ENCODE peak calls at places on chromosomes 6 and 20, in ten cellular contexts. L is mucosa of descending colon; Z is fibroblast of mammary gland; C is CD8-positive, alpha-beta T cell; M is NCI-H446; K is fibroblast of the aortic adventitia; Q is activated T-cell treated with anti-CD3 and anti-CD28 coated beads, Interleukin-2, amount 50 U/mL, for 72 hours; B is nucleus accumbens; N is WTC11; S is HEK293T. X is an unnamed sample.

GRCh38 chr6:71529769-71530168 is 241.2 kb downstream of the OGFRL1 start:
- DNase-seq in L (no peak), Z (no peak), C (no peak), M (no peak), K (no peak), Q (no peak), B (no peak), N (no peak), S (no peak), X (no peak)

GRCh38 chr6:31401403-31401802 is 2.0 kb upstream of the MICA start:
- DNase-seq in L (no peak), Z (peak), C (no peak), M (no peak), K (peak), Q (no peak), B (no peak), N (no peak), S (no peak), X (peak)

GRCh38 chr20:59192533-59192896 is 28.9 kb downstream of the ZNF831 start:
- DNase-seq in L (no peak), Z (no peak), C (no peak), M (no peak), K (no peak), Q (no peak), B (no peak), N (no peak), S (no peak), X (no peak)

GRCh38 chr6:141685416-141685815 is 447.3 kb upstream of the GJE1 start:
- DNase-seq in L (no peak), Z (peak), C (no peak), M (no peak), K (no peak), Q (no peak), B (no peak), N (no peak), S (no peak), X (no peak)

GRCh38 chr6:20263059-20263458 is 50.8 kb upstream of the MBOAT1 start:
- DNase-seq in L (no peak), Z (no peak), C (no peak), M (no peak), K (no peak), Q (no peak), B (no peak), N (no peak), S (no peak), X (no peak)

GRCh38 chr6:24666097-24666615 is 543 bp downstream of the TDP2 start:
- DNase-seq in L (peak), Z (peak), C (no peak), M (no peak), K (no peak), Q (peak), B (no peak), N (peak), S (peak), X (peak)

GRCh38 chr20:22563062-22563965 is 21.1 kb downstream of the FOXA2 start:
- DNase-seq in L (no peak), Z (no peak), C (no peak), M (no peak), K (no peak), Q (no peak), B (no peak), N (no peak), S (no peak), X (no peak)

GRCh38 chr6:166872431-166873139 is 83.8 kb downstream of the RNASET2 start:
- DNase-seq in L (no peak), Z (no peak), C (no peak), M (no peak), K (no peak), Q (no peak), B (no peak), N (no peak), S (no peak), X (no peak)

GRCh38 chr6:116564921-116565872 is 6.1 kb upstream of the RWDD1 start:
- DNase-seq in L (peak), Z (no peak), C (no peak), M (no peak), K (no peak), Q (peak), B (no peak), N (no peak), S (no peak), X (peak)

GRCh38 chr20:56630086-56630493 is 984 bp downstream of the TFAP2C start:
- DNase-seq in L (peak), Z (peak), C (no peak), M (no peak), K (no peak), Q (peak), B (no peak), N (peak), S (peak), X (no peak)

GRCh38 chr6:30044630-30045029 is 16.4 kb upstream of the POLR1H start:
- DNase-seq in L (no peak), Z (peak), C (no peak), M (no peak), K (peak), Q (no peak), B (no peak), N (no peak), S (no peak), X (no peak)

GRCh38 chr20:49624317-49624716 is 56.4 kb upstream of the PTGIS start:
- DNase-seq in L (no peak), Z (no peak), C (no peak), M (no peak), K (no peak), Q (no peak), B (no peak), N (no peak), S (no peak), X (no peak)

GRCh38 chr6:39876111-39876510 is 58.2 kb downstream of the MOCS1 start:
- DNase-seq in L (no peak), Z (no peak), C (no peak), M (no peak), K (no peak), Q (no peak), B (no peak), N (no peak), S (no peak), X (no peak)

GRCh38 chr6:4270799-4271198 is 135.4 kb upstream of the ECI2 start:
- DNase-seq in L (no peak), Z (peak), C (no peak), M (peak), K (peak), Q (no peak), B (no peak), N (no peak), S (no peak), X (peak)

GRCh38 chr6:142902636-142903053 is 42.3 kb downstream of the HIVEP2 start:
- DNase-seq in L (peak), Z (peak), C (peak), M (no peak), K (peak), Q (peak), B (no peak), N (no peak), S (no peak), X (no peak)

GRCh38 chr20:19275630-19276071 is 63.2 kb downstream of the SLC24A3 start:
- DNase-seq in L (peak), Z (peak), C (no peak), M (peak), K (no peak), Q (no peak), B (no peak), N (no peak), S (no peak), X (peak)

GRCh38 chr6:56437171-56437900 is 190.0 kb upstream of the COL21A1 start:
- DNase-seq in L (no peak), Z (peak), C (no peak), M (peak), K (peak), Q (no peak), B (no peak), N (no peak), S (no peak), X (no peak)

GRCh38 chr6:166626177-166627038 is 643 bp downstream of the RPS6KA2 start:
- DNase-seq in L (peak), Z (peak), C (no peak), M (no peak), K (peak), Q (peak), B (no peak), N (peak), S (peak), X (peak)

GRCh38 chr6:16882230-16882629 is 121.0 kb upstream of the ATXN1 start:
- DNase-seq in L (no peak), Z (no peak), C (no peak), M (no peak), K (no peak), Q (no peak), B (no peak), N (no peak), S (no peak), X (no peak)

GRCh38 chr6:113329942-113330897 is 526.9 kb upstream of the MARCKS start:
- DNase-seq in L (no peak), Z (no peak), C (no peak), M (no peak), K (no peak), Q (no peak), B (no peak), N (no peak), S (no peak), X (no peak)

GRCh38 chr20:64055396-64055892 is 6.0 kb upstream of the SOX18 start:
- DNase-seq in L (no peak), Z (no peak), C (no peak), M (peak), K (no peak), Q (no peak), B (no peak), N (no peak), S (no peak), X (no peak)

GRCh38 chr6:31525932-31526591 is 2.7 kb upstream of the MCCD1 start:
- DNase-seq in L (no peak), Z (no peak), C (no peak), M (no peak), K (peak), Q (no peak), B (no peak), N (no peak), S (no peak), X (no peak)

GRCh38 chr20:49870261-49870660 is 45.1 kb downstream of the SPATA2 start:
- DNase-seq in L (no peak), Z (no peak), C (no peak), M (no peak), K (no peak), Q (no peak), B (no peak), N (no peak), S (no peak), X (no peak)

GRCh38 chr20:17644451-17644850 is 37.6 kb downstream of the RRBP1 start:
- DNase-seq in L (peak), Z (no peak), C (no peak), M (no peak), K (no peak), Q (no peak), B (no peak), N (no peak), S (no peak), X (no peak)

GRCh38 chr20:46220808-46221207 is 87.5 kb downstream of the CDH22 start:
- DNase-seq in L (no peak), Z (no peak), C (no peak), M (peak), K (no peak), Q (no peak), B (no peak), N (peak), S (no peak), X (peak)

GRCh38 chr6:140956567-140957306 is 1176.0 kb upstream of the GJE1 start:
- DNase-seq in L (no peak), Z (peak), C (no peak), M (peak), K (peak), Q (no peak), B (no peak), N (no peak), S (no peak), X (peak)

GRCh38 chr6:98094696-98095095 is 739.7 kb upstream of the POU3F2 start:
- DNase-seq in L (no peak), Z (no peak), C (no peak), M (no peak), K (no peak), Q (no peak), B (no peak), N (no peak), S (no peak), X (no peak)

GRCh38 chr20:16129411-16129810 is 443.8 kb downstream of the KIF16B start:
- DNase-seq in L (no peak), Z (no peak), C (no peak), M (no peak), K (no peak), Q (no peak), B (no peak), N (no peak), S (no peak), X (no peak)

GRCh38 chr6:157273756-157274088 is 49.6 kb downstream of the TMEM242 start:
- DNase-seq in L (peak), Z (no peak), C (peak), M (no peak), K (no peak), Q (peak), B (no peak), N (peak), S (peak), X (no peak)

GRCh38 chr20:39264506-39265172 is 302.5 kb downstream of the DHX35 start:
- DNase-seq in L (no peak), Z (peak), C (no peak), M (peak), K (peak), Q (peak), B (no peak), N (peak), S (peak), X (peak)

X was measured in G401.